ENCODE peak calls at places on chromosomes 16 and 17, in nine cellular contexts. One of them, this sample, is unnamed.

GRCh38 chr16:7437843-7438242 is 105.2 kb downstream of the RBFOX1 start:
- DNase-seq in RCC 7860: no peak
- DNase-seq in GOT3: no peak
- DNase-seq in SK-N-MC: no peak
- DNase-seq in activated CD4-positive, CD25-positive, alpha-beta regulatory T cell: no peak
- DNase-seq in fibroblast of the conjunctiva: no peak
- DNase-seq in CD8-positive, alpha-beta T cell: no peak
- DNase-seq in NCI-H2081: no peak
- DNase-seq in activated CD4-positive, alpha-beta T cell treated with anti-CD3 and anti-CD28 coated beads, Interleukin-2, amount 50 U/mL, for 4 hours: no peak
- DNase-seq in this sample: no peak

GRCh38 chr16:87127061-87127765 is 190.0 kb downstream of the C16orf95 start:
- DNase-seq in CD8-positive, alpha-beta T cell: no peak
- DNase-seq in fibroblast of the conjunctiva: no peak
- DNase-seq in GOT3: no peak
- DNase-seq in SK-N-MC: no peak
- DNase-seq in activated CD4-positive, alpha-beta T cell treated with anti-CD3 and anti-CD28 coated beads, Interleukin-2, amount 50 U/mL, for 4 hours: no peak
- DNase-seq in RCC 7860: no peak
- DNase-seq in activated CD4-positive, CD25-positive, alpha-beta regulatory T cell: no peak
- DNase-seq in NCI-H2081: no peak
- DNase-seq in this sample: no peak

GRCh38 chr17:35553310-35553709 is 7.3 kb downstream of the SLFN14 start:
- DNase-seq in fibroblast of the conjunctiva: no peak
- DNase-seq in activated CD4-positive, CD25-positive, alpha-beta regulatory T cell: no peak
- DNase-seq in SK-N-MC: no peak
- DNase-seq in CD8-positive, alpha-beta T cell: no peak
- DNase-seq in GOT3: no peak
- DNase-seq in activated CD4-positive, alpha-beta T cell treated with anti-CD3 and anti-CD28 coated beads, Interleukin-2, amount 50 U/mL, for 4 hours: no peak
- DNase-seq in NCI-H2081: no peak
- DNase-seq in RCC 7860: no peak
- DNase-seq in this sample: no peak

GRCh38 chr17:66953661-66954060 is 10.8 kb upstream of the CACNG4 start:
- DNase-seq in GOT3: no peak
- DNase-seq in activated CD4-positive, CD25-positive, alpha-beta regulatory T cell: no peak
- DNase-seq in RCC 7860: no peak
- DNase-seq in SK-N-MC: no peak
- DNase-seq in NCI-H2081: no peak
- DNase-seq in fibroblast of the conjunctiva: no peak
- DNase-seq in CD8-positive, alpha-beta T cell: no peak
- DNase-seq in activated CD4-positive, alpha-beta T cell treated with anti-CD3 and anti-CD28 coated beads, Interleukin-2, amount 50 U/mL, for 4 hours: no peak
- DNase-seq in this sample: no peak

GRCh38 chr17:63407741-63408330 is 38.3 kb downstream of the CYB561 start:
- DNase-seq in SK-N-MC: no peak
- DNase-seq in CD8-positive, alpha-beta T cell: no peak
- DNase-seq in GOT3: no peak
- DNase-seq in activated CD4-positive, CD25-positive, alpha-beta regulatory T cell: no peak
- DNase-seq in RCC 7860: no peak
- DNase-seq in activated CD4-positive, alpha-beta T cell treated with anti-CD3 and anti-CD28 coated beads, Interleukin-2, amount 50 U/mL, for 4 hours: no peak
- DNase-seq in NCI-H2081: no peak
- DNase-seq in fibroblast of the conjunctiva: no peak
- DNase-seq in this sample: no peak

GRCh38 chr17:32349503-32349853 is 479 bp upstream of the ZNF207 start:
- DNase-seq in NCI-H2081: no peak
- DNase-seq in SK-N-MC: no peak
- DNase-seq in activated CD4-positive, CD25-positive, alpha-beta regulatory T cell: no peak
- DNase-seq in fibroblast of the conjunctiva: no peak
- DNase-seq in GOT3: no peak
- DNase-seq in RCC 7860: no peak
- DNase-seq in CD8-positive, alpha-beta T cell: no peak
- DNase-seq in activated CD4-positive, alpha-beta T cell treated with anti-CD3 and anti-CD28 coated beads, Interleukin-2, amount 50 U/mL, for 4 hours: no peak
- DNase-seq in this sample: no peak

GRCh38 chr16:67451061-67451703 is 20.3 kb downstream of the HSD11B2 start:
- DNase-seq in GOT3: no peak
- DNase-seq in fibroblast of the conjunctiva: no peak
- DNase-seq in SK-N-MC: no peak
- DNase-seq in activated CD4-positive, alpha-beta T cell treated with anti-CD3 and anti-CD28 coated beads, Interleukin-2, amount 50 U/mL, for 4 hours: no peak
- DNase-seq in CD8-positive, alpha-beta T cell: no peak
- DNase-seq in RCC 7860: no peak
- DNase-seq in NCI-H2081: no peak
- DNase-seq in activated CD4-positive, CD25-positive, alpha-beta regulatory T cell: no peak
- DNase-seq in this sample: no peak

GRCh38 chr17:49624896-49625295 is 49.2 kb downstream of the NXPH3 start:
- DNase-seq in SK-N-MC: no peak
- DNase-seq in CD8-positive, alpha-beta T cell: no peak
- DNase-seq in fibroblast of the conjunctiva: no peak
- DNase-seq in activated CD4-positive, CD25-positive, alpha-beta regulatory T cell: no peak
- DNase-seq in GOT3: no peak
- DNase-seq in NCI-H2081: no peak
- DNase-seq in activated CD4-positive, alpha-beta T cell treated with anti-CD3 and anti-CD28 coated beads, Interleukin-2, amount 50 U/mL, for 4 hours: no peak
- DNase-seq in RCC 7860: no peak
- DNase-seq in this sample: no peak

GRCh38 chr17:75380315-75380714 is 25.2 kb downstream of the GRB2 start:
- DNase-seq in RCC 7860: no peak
- DNase-seq in NCI-H2081: no peak
- DNase-seq in activated CD4-positive, CD25-positive, alpha-beta regulatory T cell: no peak
- DNase-seq in activated CD4-positive, alpha-beta T cell treated with anti-CD3 and anti-CD28 coated beads, Interleukin-2, amount 50 U/mL, for 4 hours: no peak
- DNase-seq in fibroblast of the conjunctiva: no peak
- DNase-seq in CD8-positive, alpha-beta T cell: no peak
- DNase-seq in GOT3: no peak
- DNase-seq in SK-N-MC: no peak
- DNase-seq in this sample: no peak

GRCh38 chr16:87860553-87861299 is 8.6 kb downstream of the SLC7A5 start:
- DNase-seq in NCI-H2081: no peak
- DNase-seq in activated CD4-positive, CD25-positive, alpha-beta regulatory T cell: no peak
- DNase-seq in SK-N-MC: no peak
- DNase-seq in GOT3: no peak
- DNase-seq in activated CD4-positive, alpha-beta T cell treated with anti-CD3 and anti-CD28 coated beads, Interleukin-2, amount 50 U/mL, for 4 hours: peak
- DNase-seq in RCC 7860: peak
- DNase-seq in CD8-positive, alpha-beta T cell: no peak
- DNase-seq in fibroblast of the conjunctiva: no peak
- DNase-seq in this sample: no peak

GRCh38 chr16:75801307-75801706 is 75.0 kb upstream of the CPHXL start:
- DNase-seq in SK-N-MC: no peak
- DNase-seq in CD8-positive, alpha-beta T cell: no peak
- DNase-seq in fibroblast of the conjunctiva: no peak
- DNase-seq in activated CD4-positive, alpha-beta T cell treated with anti-CD3 and anti-CD28 coated beads, Interleukin-2, amount 50 U/mL, for 4 hours: no peak
- DNase-seq in RCC 7860: no peak
- DNase-seq in NCI-H2081: peak
- DNase-seq in GOT3: no peak
- DNase-seq in activated CD4-positive, CD25-positive, alpha-beta regulatory T cell: no peak
- DNase-seq in this sample: no peak